ENCODE peak calls at places on chromosomes 12 and 14, in eight cellular contexts. One of them, this sample, is unnamed.

GRCh38 chr14:85234626-85235025 is 295.3 kb upstream of the FLRT2 start:
- DNase-seq in stimulated activated CD4-positive, alpha-beta T cell treated with anti-CD3 and anti-CD28 coated beads, Interleukin-12 subunit alpha, Interleukin-12 subunit beta, amount 100 ng/mL, for 24 hours: no peak
- DNase-seq in hippocampal formation: no peak
- DNase-seq in SJCRH30: no peak
- DNase-seq in endothelial cell: no peak
- DNase-seq in mesenchymal stem cell: no peak
- DNase-seq in brain pericyte: no peak
- DNase-seq in hepatic stellate cell: no peak
- DNase-seq in this sample: peak; percentile 53

GRCh38 chr12:82524020-82524419 is 162.7 kb upstream of the TMTC2 start:
- DNase-seq in stimulated activated CD4-positive, alpha-beta T cell treated with anti-CD3 and anti-CD28 coated beads, Interleukin-12 subunit alpha, Interleukin-12 subunit beta, amount 100 ng/mL, for 24 hours: no peak
- DNase-seq in hippocampal formation: no peak
- DNase-seq in SJCRH30: no peak
- DNase-seq in endothelial cell: no peak
- DNase-seq in mesenchymal stem cell: no peak
- DNase-seq in brain pericyte: no peak
- DNase-seq in hepatic stellate cell: no peak
- DNase-seq in this sample: no peak

GRCh38 chr12:31231611-31232360 is 94.2 kb downstream of the SINHCAF start:
- DNase-seq in stimulated activated CD4-positive, alpha-beta T cell treated with anti-CD3 and anti-CD28 coated beads, Interleukin-12 subunit alpha, Interleukin-12 subunit beta, amount 100 ng/mL, for 24 hours: no peak
- DNase-seq in hippocampal formation: no peak
- DNase-seq in SJCRH30: no peak
- DNase-seq in endothelial cell: no peak
- DNase-seq in mesenchymal stem cell: no peak
- DNase-seq in brain pericyte: no peak
- DNase-seq in hepatic stellate cell: no peak
- DNase-seq in this sample: no peak

GRCh38 chr14:89078021-89078676 is 253.7 kb downstream of the TTC8 start:
- DNase-seq in stimulated activated CD4-positive, alpha-beta T cell treated with anti-CD3 and anti-CD28 coated beads, Interleukin-12 subunit alpha, Interleukin-12 subunit beta, amount 100 ng/mL, for 24 hours: no peak
- DNase-seq in hippocampal formation: no peak
- DNase-seq in SJCRH30: no peak
- DNase-seq in endothelial cell: no peak
- DNase-seq in mesenchymal stem cell: peak; percentile 57
- DNase-seq in brain pericyte: no peak
- DNase-seq in hepatic stellate cell: no peak
- DNase-seq in this sample: no peak

GRCh38 chr12:116687888-116688287 is 50.0 kb downstream of the SPRING1 start:
- DNase-seq in stimulated activated CD4-positive, alpha-beta T cell treated with anti-CD3 and anti-CD28 coated beads, Interleukin-12 subunit alpha, Interleukin-12 subunit beta, amount 100 ng/mL, for 24 hours: peak; percentile 37
- DNase-seq in hippocampal formation: no peak
- DNase-seq in SJCRH30: peak; percentile 67
- DNase-seq in endothelial cell: peak; percentile 66
- DNase-seq in mesenchymal stem cell: no peak
- DNase-seq in brain pericyte: no peak
- DNase-seq in hepatic stellate cell: peak; percentile 37
- DNase-seq in this sample: no peak

GRCh38 chr12:98955284-98955683 is 310.2 kb downstream of the APAF1 start:
- DNase-seq in stimulated activated CD4-positive, alpha-beta T cell treated with anti-CD3 and anti-CD28 coated beads, Interleukin-12 subunit alpha, Interleukin-12 subunit beta, amount 100 ng/mL, for 24 hours: no peak
- DNase-seq in hippocampal formation: no peak
- DNase-seq in SJCRH30: peak; percentile 41
- DNase-seq in endothelial cell: peak; percentile 65
- DNase-seq in mesenchymal stem cell: no peak
- DNase-seq in brain pericyte: no peak
- DNase-seq in hepatic stellate cell: no peak
- DNase-seq in this sample: no peak

GRCh38 chr14:88321692-88322504 is 1.2 kb downstream of the KCNK10 start:
- DNase-seq in stimulated activated CD4-positive, alpha-beta T cell treated with anti-CD3 and anti-CD28 coated beads, Interleukin-12 subunit alpha, Interleukin-12 subunit beta, amount 100 ng/mL, for 24 hours: no peak
- DNase-seq in hippocampal formation: no peak
- DNase-seq in SJCRH30: peak; percentile 21
- DNase-seq in endothelial cell: no peak
- DNase-seq in mesenchymal stem cell: no peak
- DNase-seq in brain pericyte: no peak
- DNase-seq in hepatic stellate cell: no peak
- DNase-seq in this sample: no peak

GRCh38 chr14:68931063-68931462 is 48.0 kb downstream of the ACTN1 start:
- DNase-seq in stimulated activated CD4-positive, alpha-beta T cell treated with anti-CD3 and anti-CD28 coated beads, Interleukin-12 subunit alpha, Interleukin-12 subunit beta, amount 100 ng/mL, for 24 hours: no peak
- DNase-seq in hippocampal formation: no peak
- DNase-seq in SJCRH30: no peak
- DNase-seq in endothelial cell: no peak
- DNase-seq in mesenchymal stem cell: no peak
- DNase-seq in brain pericyte: no peak
- DNase-seq in hepatic stellate cell: no peak
- DNase-seq in this sample: no peak

GRCh38 chr12:102950107-102950949 is 7.1 kb upstream of the ASCL1 start:
- DNase-seq in stimulated activated CD4-positive, alpha-beta T cell treated with anti-CD3 and anti-CD28 coated beads, Interleukin-12 subunit alpha, Interleukin-12 subunit beta, amount 100 ng/mL, for 24 hours: no peak
- DNase-seq in hippocampal formation: no peak
- DNase-seq in SJCRH30: no peak
- DNase-seq in endothelial cell: peak; percentile 62
- DNase-seq in mesenchymal stem cell: no peak
- DNase-seq in brain pericyte: no peak
- DNase-seq in hepatic stellate cell: no peak
- DNase-seq in this sample: no peak

GRCh38 chr14:103741876-103742275 is 26.3 kb downstream of the ZFYVE21 start:
- DNase-seq in stimulated activated CD4-positive, alpha-beta T cell treated with anti-CD3 and anti-CD28 coated beads, Interleukin-12 subunit alpha, Interleukin-12 subunit beta, amount 100 ng/mL, for 24 hours: no peak
- DNase-seq in hippocampal formation: no peak
- DNase-seq in SJCRH30: no peak
- DNase-seq in endothelial cell: no peak
- DNase-seq in mesenchymal stem cell: no peak
- DNase-seq in brain pericyte: no peak
- DNase-seq in hepatic stellate cell: no peak
- DNase-seq in this sample: no peak

GRCh38 chr12:51951843-51952722 is 584 bp downstream of the ACVR1B start:
- DNase-seq in stimulated activated CD4-positive, alpha-beta T cell treated with anti-CD3 and anti-CD28 coated beads, Interleukin-12 subunit alpha, Interleukin-12 subunit beta, amount 100 ng/mL, for 24 hours: no peak
- DNase-seq in hippocampal formation: no peak
- DNase-seq in SJCRH30: peak; percentile 60
- DNase-seq in endothelial cell: peak; percentile 33
- DNase-seq in mesenchymal stem cell: no peak
- DNase-seq in brain pericyte: no peak
- DNase-seq in hepatic stellate cell: no peak
- DNase-seq in this sample: no peak

GRCh38 chr12:10276774-10277173 is 30.9 kb upstream of the KLRD1 start:
- DNase-seq in stimulated activated CD4-positive, alpha-beta T cell treated with anti-CD3 and anti-CD28 coated beads, Interleukin-12 subunit alpha, Interleukin-12 subunit beta, amount 100 ng/mL, for 24 hours: no peak
- DNase-seq in hippocampal formation: no peak
- DNase-seq in SJCRH30: no peak
- DNase-seq in endothelial cell: no peak
- DNase-seq in mesenchymal stem cell: no peak
- DNase-seq in brain pericyte: no peak
- DNase-seq in hepatic stellate cell: no peak
- DNase-seq in this sample: no peak

GRCh38 chr14:53630336-53630735 is 326.3 kb downstream of the BMP4 start:
- DNase-seq in stimulated activated CD4-positive, alpha-beta T cell treated with anti-CD3 and anti-CD28 coated beads, Interleukin-12 subunit alpha, Interleukin-12 subunit beta, amount 100 ng/mL, for 24 hours: no peak
- DNase-seq in hippocampal formation: no peak
- DNase-seq in SJCRH30: peak; percentile 37
- DNase-seq in endothelial cell: no peak
- DNase-seq in mesenchymal stem cell: no peak
- DNase-seq in brain pericyte: no peak
- DNase-seq in hepatic stellate cell: no peak
- DNase-seq in this sample: no peak

GRCh38 chr12:39033789-39034188 is 128.4 kb upstream of the CPNE8 start:
- DNase-seq in stimulated activated CD4-positive, alpha-beta T cell treated with anti-CD3 and anti-CD28 coated beads, Interleukin-12 subunit alpha, Interleukin-12 subunit beta, amount 100 ng/mL, for 24 hours: no peak
- DNase-seq in hippocampal formation: no peak
- DNase-seq in SJCRH30: no peak
- DNase-seq in endothelial cell: no peak
- DNase-seq in mesenchymal stem cell: no peak
- DNase-seq in brain pericyte: no peak
- DNase-seq in hepatic stellate cell: no peak
- DNase-seq in this sample: no peak

GRCh38 chr14:104603623-104604401 is 760 bp downstream of the TMEM179 start:
- DNase-seq in stimulated activated CD4-positive, alpha-beta T cell treated with anti-CD3 and anti-CD28 coated beads, Interleukin-12 subunit alpha, Interleukin-12 subunit beta, amount 100 ng/mL, for 24 hours: no peak
- DNase-seq in hippocampal formation: no peak
- DNase-seq in SJCRH30: no peak
- DNase-seq in endothelial cell: peak; percentile 8
- DNase-seq in mesenchymal stem cell: no peak
- DNase-seq in brain pericyte: no peak
- DNase-seq in hepatic stellate cell: no peak
- DNase-seq in this sample: no peak

GRCh38 chr12:76183459-76184186 is 99.1 kb upstream of the NAP1L1 start:
- DNase-seq in stimulated activated CD4-positive, alpha-beta T cell treated with anti-CD3 and anti-CD28 coated beads, Interleukin-12 subunit alpha, Interleukin-12 subunit beta, amount 100 ng/mL, for 24 hours: peak; percentile 61
- DNase-seq in hippocampal formation: peak; percentile 2
- DNase-seq in SJCRH30: peak; percentile 54
- DNase-seq in endothelial cell: no peak
- DNase-seq in mesenchymal stem cell: peak; percentile 97
- DNase-seq in brain pericyte: peak; percentile 84
- DNase-seq in hepatic stellate cell: peak; percentile 59
- DNase-seq in this sample: peak; percentile 77

GRCh38 chr12:2891240-2892053 is 756 bp downstream of the TULP3 start:
- DNase-seq in stimulated activated CD4-positive, alpha-beta T cell treated with anti-CD3 and anti-CD28 coated beads, Interleukin-12 subunit alpha, Interleukin-12 subunit beta, amount 100 ng/mL, for 24 hours: no peak
- DNase-seq in hippocampal formation: peak; percentile 47
- DNase-seq in SJCRH30: peak; percentile 84
- DNase-seq in endothelial cell: peak; percentile 68
- DNase-seq in mesenchymal stem cell: peak; percentile 78
- DNase-seq in brain pericyte: no peak
- DNase-seq in hepatic stellate cell: peak; percentile 52
- DNase-seq in this sample: peak; percentile 56

GRCh38 chr12:85627584-85627983 is 208.6 kb downstream of the RASSF9 start:
- DNase-seq in stimulated activated CD4-positive, alpha-beta T cell treated with anti-CD3 and anti-CD28 coated beads, Interleukin-12 subunit alpha, Interleukin-12 subunit beta, amount 100 ng/mL, for 24 hours: no peak
- DNase-seq in hippocampal formation: no peak
- DNase-seq in SJCRH30: peak; percentile 4
- DNase-seq in endothelial cell: no peak
- DNase-seq in mesenchymal stem cell: no peak
- DNase-seq in brain pericyte: peak; percentile 15
- DNase-seq in hepatic stellate cell: no peak
- DNase-seq in this sample: no peak

GRCh38 chr12:19741132-19741489 is 301.8 kb downstream of the AEBP2 start:
- DNase-seq in stimulated activated CD4-positive, alpha-beta T cell treated with anti-CD3 and anti-CD28 coated beads, Interleukin-12 subunit alpha, Interleukin-12 subunit beta, amount 100 ng/mL, for 24 hours: no peak
- DNase-seq in hippocampal formation: no peak
- DNase-seq in SJCRH30: no peak
- DNase-seq in endothelial cell: no peak
- DNase-seq in mesenchymal stem cell: no peak
- DNase-seq in brain pericyte: no peak
- DNase-seq in hepatic stellate cell: no peak
- DNase-seq in this sample: no peak

GRCh38 chr12:52279683-52280318 is 5.4 kb downstream of the KRT86 start:
- DNase-seq in stimulated activated CD4-positive, alpha-beta T cell treated with anti-CD3 and anti-CD28 coated beads, Interleukin-12 subunit alpha, Interleukin-12 subunit beta, amount 100 ng/mL, for 24 hours: no peak
- DNase-seq in hippocampal formation: no peak
- DNase-seq in SJCRH30: no peak
- DNase-seq in endothelial cell: no peak
- DNase-seq in mesenchymal stem cell: peak; percentile 10
- DNase-seq in brain pericyte: no peak
- DNase-seq in hepatic stellate cell: no peak
- DNase-seq in this sample: peak; percentile 84

GRCh38 chr14:81298911-81299310 is 78.2 kb upstream of the GTF2A1 start:
- DNase-seq in stimulated activated CD4-positive, alpha-beta T cell treated with anti-CD3 and anti-CD28 coated beads, Interleukin-12 subunit alpha, Interleukin-12 subunit beta, amount 100 ng/mL, for 24 hours: no peak
- DNase-seq in hippocampal formation: no peak
- DNase-seq in SJCRH30: no peak
- DNase-seq in endothelial cell: no peak
- DNase-seq in mesenchymal stem cell: no peak
- DNase-seq in brain pericyte: no peak
- DNase-seq in hepatic stellate cell: no peak
- DNase-seq in this sample: no peak

GRCh38 chr12:14435627-14436026 is 70.1 kb downstream of the ATF7IP start:
- DNase-seq in stimulated activated CD4-positive, alpha-beta T cell treated with anti-CD3 and anti-CD28 coated beads, Interleukin-12 subunit alpha, Interleukin-12 subunit beta, amount 100 ng/mL, for 24 hours: no peak
- DNase-seq in hippocampal formation: no peak
- DNase-seq in SJCRH30: no peak
- DNase-seq in endothelial cell: no peak
- DNase-seq in mesenchymal stem cell: no peak
- DNase-seq in brain pericyte: no peak
- DNase-seq in hepatic stellate cell: no peak
- DNase-seq in this sample: no peak

GRCh38 chr12:2820432-2820831 is 8.0 kb downstream of the ITFG2 start:
- DNase-seq in stimulated activated CD4-positive, alpha-beta T cell treated with anti-CD3 and anti-CD28 coated beads, Interleukin-12 subunit alpha, Interleukin-12 subunit beta, amount 100 ng/mL, for 24 hours: no peak
- DNase-seq in hippocampal formation: no peak
- DNase-seq in SJCRH30: no peak
- DNase-seq in endothelial cell: no peak
- DNase-seq in mesenchymal stem cell: no peak
- DNase-seq in brain pericyte: no peak
- DNase-seq in hepatic stellate cell: no peak
- DNase-seq in this sample: no peak

GRCh38 chr12:91704446-91704845 is 441.2 kb downstream of the BTG1 start:
- DNase-seq in stimulated activated CD4-positive, alpha-beta T cell treated with anti-CD3 and anti-CD28 coated beads, Interleukin-12 subunit alpha, Interleukin-12 subunit beta, amount 100 ng/mL, for 24 hours: no peak
- DNase-seq in hippocampal formation: no peak
- DNase-seq in SJCRH30: no peak
- DNase-seq in endothelial cell: no peak
- DNase-seq in mesenchymal stem cell: no peak
- DNase-seq in brain pericyte: peak; percentile 41
- DNase-seq in hepatic stellate cell: peak; percentile 6
- DNase-seq in this sample: no peak